ENCODE peak calls at places on chromosomes 12 and 14, in seven cellular contexts. D is adrenal gland, K is body of pancreas, Z is neural progenitor cell, F is endodermal cell, I is pancreas, G is colonic mucosa. L is an unnamed sample.

GRCh38 chr14:28902930-28903329 is 136.3 kb downstream of the FOXG1 start:
- DNase-seq in D (no peak), K (no peak), Z (no peak), F (no peak), I (no peak), G (no peak), L (no peak)

GRCh38 chr14:24632336-24632735 is 1.7 kb downstream of the GZMB start:
- DNase-seq in D (no peak), K (no peak), Z (no peak), F (no peak), I (no peak), G (no peak), L (no peak)

GRCh38 chr12:16349132-16349463 is 1.7 kb downstream of the MGST1 start:
- DNase-seq in D (peak), K (peak), Z (peak), F (peak), I (no peak), G (peak), L (peak)

GRCh38 chr14:30462358-30462757 is 96.6 kb upstream of the G2E3 start:
- DNase-seq in D (no peak), K (no peak), Z (no peak), F (no peak), I (no peak), G (no peak), L (no peak)

GRCh38 chr12:124371970-124372555 is 77.2 kb downstream of the RFLNA start:
- DNase-seq in D (no peak), K (no peak), Z (no peak), F (peak), I (no peak), G (no peak), L (no peak)

GRCh38 chr12:115817399-115817798 is 460.1 kb downstream of the MED13L start:
- DNase-seq in D (peak), K (no peak), Z (no peak), F (no peak), I (no peak), G (no peak), L (no peak)

GRCh38 chr12:101501410-101502045 is 26.4 kb downstream of the SPIC start:
- DNase-seq in D (no peak), K (peak), Z (no peak), F (no peak), I (no peak), G (peak), L (no peak)

GRCh38 chr14:92888896-92889295 is 34.1 kb upstream of the CHGA start:
- DNase-seq in D (no peak), K (no peak), Z (no peak), F (no peak), I (no peak), G (no peak), L (no peak)

GRCh38 chr14:39140170-39140569 is 26.0 kb downstream of the GEMIN2 start:
- DNase-seq in D (no peak), K (no peak), Z (no peak), F (peak), I (no peak), G (no peak), L (no peak)

GRCh38 chr12:51973560-51973959 is 22.1 kb downstream of the ACVR1B start:
- DNase-seq in D (peak), K (no peak), Z (no peak), F (no peak), I (no peak), G (no peak), L (no peak)

GRCh38 chr14:84657866-84658385 is 872.0 kb upstream of the FLRT2 start:
- DNase-seq in D (no peak), K (no peak), Z (no peak), F (no peak), I (no peak), G (no peak), L (no peak)

GRCh38 chr14:36519431-36520321 is at the start of gene NKX2-1:
- DNase-seq in D (no peak), K (no peak), Z (peak), F (peak), I (peak), G (no peak), L (no peak)

GRCh38 chr14:63752449-63753169 is 24.7 kb upstream of the SGPP1 start:
- DNase-seq in D (no peak), K (peak), Z (no peak), F (no peak), I (no peak), G (peak), L (no peak)

GRCh38 chr14:104394606-104394910 is 185.0 kb upstream of the C14orf180 start:
- DNase-seq in D (no peak), K (no peak), Z (no peak), F (no peak), I (peak), G (peak), L (no peak)

GRCh38 chr12:132273992-132274334 is 55.4 kb downstream of the GALNT9 start:
- DNase-seq in D (no peak), K (no peak), Z (no peak), F (no peak), I (no peak), G (no peak), L (no peak)

GRCh38 chr14:102819176-102819628 is 42.0 kb downstream of the TRAF3 start:
- DNase-seq in D (no peak), K (peak), Z (no peak), F (no peak), I (no peak), G (peak), L (peak)

GRCh38 chr14:76773188-76773885 is 12.1 kb downstream of the VASH1 start:
- DNase-seq in D (peak), K (peak), Z (no peak), F (peak), I (no peak), G (peak), L (peak)

GRCh38 chr12:45281994-45282393 is 66.1 kb downstream of the ANO6 start:
- DNase-seq in D (no peak), K (no peak), Z (no peak), F (no peak), I (no peak), G (no peak), L (no peak)

GRCh38 chr12:45282411-45282810 is 66.5 kb downstream of the ANO6 start:
- DNase-seq in D (no peak), K (no peak), Z (no peak), F (no peak), I (no peak), G (peak), L (peak)

GRCh38 chr12:45278447-45278846 is 62.6 kb downstream of the ANO6 start:
- DNase-seq in D (no peak), K (no peak), Z (no peak), F (no peak), I (no peak), G (no peak), L (no peak)

GRCh38 chr12:45276154-45276553 is 60.3 kb downstream of the ANO6 start:
- DNase-seq in D (no peak), K (no peak), Z (no peak), F (no peak), I (no peak), G (no peak), L (no peak)

DNA sequence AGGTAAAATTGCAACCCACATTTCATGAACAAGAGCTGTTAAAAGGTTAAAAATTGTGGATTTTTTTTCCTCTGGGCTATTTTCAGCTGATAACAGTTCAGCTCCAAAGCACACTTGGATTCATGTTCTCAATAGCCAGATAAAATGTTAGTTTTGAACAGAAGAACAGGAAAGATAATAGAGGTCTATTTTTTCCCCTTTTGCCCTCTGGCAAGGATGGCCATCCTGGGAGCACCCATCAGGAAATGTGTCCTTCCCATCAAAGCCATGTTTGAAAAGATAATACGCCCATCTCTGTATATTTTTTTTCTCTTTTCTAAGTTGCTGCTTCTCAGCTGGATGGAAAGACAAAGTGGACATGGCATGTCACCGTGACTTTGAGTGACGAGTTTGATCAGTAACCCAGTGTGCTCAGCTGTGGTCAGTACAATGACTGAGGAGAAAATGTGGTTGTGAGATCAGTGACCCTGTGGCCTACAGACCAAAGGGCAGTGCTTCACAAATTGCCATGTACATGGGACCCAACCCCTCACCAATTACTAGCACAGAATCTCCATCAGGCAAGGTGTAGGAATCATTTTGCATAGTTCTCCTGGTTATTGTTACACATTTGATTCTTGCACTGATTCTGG is 64.1 kb downstream of the ANO6 start:
- DNase-seq in D (no peak), K (no peak), Z (no peak), F (no peak), I (no peak), G (no peak), L (no peak)
- H3K4me3 ChIP-seq in D (no peak), K (no peak), Z (no peak), F (no peak), I (no peak), G (no peak), L (no peak)

GRCh38 chr14:89372156-89372555 is 44.9 kb downstream of the FOXN3 start:
- DNase-seq in D (no peak), K (no peak), Z (no peak), F (no peak), I (no peak), G (no peak), L (no peak)
- H3K27ac ChIP-seq in D (no peak), K (no peak), Z (no peak), F (no peak), I (no peak), G (no peak), L (no peak)

GRCh38 chr12:10159280-10159679 is 12.7 kb downstream of the OLR1 start:
- DNase-seq in D (no peak), K (no peak), Z (no peak), F (no peak), I (no peak), G (no peak), L (no peak)
- H3K4me3 ChIP-seq in D (no peak), K (no peak), Z (no peak), F (no peak), I (no peak), G (no peak), L (no peak)

GRCh38 chr14:88824314-88825077 is at the start of gene TTC8:
- DNase-seq in D (peak), K (peak), Z (peak), F (peak), I (peak), G (peak), L (peak)
- H3K27ac ChIP-seq in D (peak), K (peak), Z (peak), F (peak), I (peak), G (peak), L (peak)

GRCh38 chr12:56224102-56224701 is at the start of gene NABP2:
- DNase-seq in D (peak), K (peak), Z (peak), F (peak), I (peak), G (peak), L (peak)

GRCh38 chr12:56221757-56222530 is at the start of gene RNF41:
- DNase-seq in D (peak), K (peak), Z (peak), F (peak), I (peak), G (peak), L (peak)

GRCh38 chr12:56221233-56221756 is 427 bp downstream of the RNF41 start:
- DNase-seq in D (peak), K (peak), Z (peak), F (peak), I (no peak), G (peak), L (peak)

GRCh38 chr12:56223571-56224101 is 506 bp upstream of the NABP2 start:
- DNase-seq in D (no peak), K (no peak), Z (no peak), F (no peak), I (no peak), G (no peak), L (no peak)

DNA sequence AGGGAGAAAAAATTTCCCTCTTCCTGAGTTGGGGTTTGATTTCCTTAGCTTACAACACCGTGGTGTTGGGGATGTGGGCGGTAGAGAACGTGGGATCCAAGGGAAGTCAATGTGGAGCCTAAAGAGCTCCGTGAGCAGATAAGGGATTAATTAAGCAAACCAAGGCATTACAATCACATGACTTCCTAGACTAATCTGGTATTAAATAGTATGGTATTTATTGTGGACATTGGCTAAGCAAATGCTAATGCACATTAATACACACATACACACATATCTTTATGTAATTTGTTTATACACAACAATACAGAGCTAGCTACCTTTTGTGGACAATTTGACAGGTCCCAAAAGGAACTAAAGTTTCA is 791 bp upstream of the RNF41 start:
- DNase-seq in D (no peak), K (no peak), Z (no peak), F (no peak), I (no peak), G (no peak), L (no peak)
- H3K4me3 ChIP-seq in D (no peak), K (peak), Z (peak), F (peak), I (peak), G (peak), L (peak)

GRCh38 chr12:19895609-19896008 is 456.3 kb downstream of the AEBP2 start:
- DNase-seq in D (no peak), K (no peak), Z (no peak), F (no peak), I (no peak), G (no peak), L (no peak)

GRCh38 chr12:19896534-19896933 is 457.2 kb downstream of the AEBP2 start:
- DNase-seq in D (no peak), K (no peak), Z (no peak), F (no peak), I (no peak), G (no peak), L (no peak)

GRCh38 chr12:19894049-19894448 is 454.8 kb downstream of the AEBP2 start:
- DNase-seq in D (no peak), K (no peak), Z (no peak), F (no peak), I (no peak), G (no peak), L (no peak)

GRCh38 chr12:19894803-19895202 is 455.5 kb downstream of the AEBP2 start:
- DNase-seq in D (no peak), K (no peak), Z (no peak), F (no peak), I (no peak), G (no peak), L (no peak)

DNA sequence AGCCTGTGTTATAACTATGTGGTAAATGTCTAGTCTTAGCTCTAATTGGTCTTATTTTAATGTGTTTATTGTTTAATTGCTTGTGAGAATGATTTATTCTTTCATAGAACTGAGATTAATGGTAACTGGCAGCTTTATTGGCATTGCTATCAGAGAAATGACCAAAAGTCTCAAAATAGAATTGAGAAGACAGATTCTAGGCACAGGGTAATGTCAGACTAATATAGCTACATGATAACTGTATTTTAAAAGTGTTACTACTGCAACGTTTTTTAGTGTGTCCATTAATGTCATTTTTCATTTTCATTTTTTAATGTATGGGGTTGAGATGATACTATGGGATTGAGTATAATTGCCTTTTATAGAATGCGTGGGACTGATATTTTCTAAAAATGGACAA is 458.7 kb downstream of the AEBP2 start:
- DNase-seq in D (no peak), K (no peak), Z (no peak), F (no peak), I (no peak), G (no peak), L (no peak)
- H3K27ac ChIP-seq in D (no peak), K (no peak), Z (no peak), F (no peak), I (no peak), G (no peak), L (no peak)

GRCh38 chr12:121535150-121536057 is 45.4 kb downstream of the KDM2B start:
- DNase-seq in D (no peak), K (no peak), Z (no peak), F (no peak), I (no peak), G (peak), L (peak)
- H3K4me3 ChIP-seq in D (no peak), K (no peak), Z (peak), F (no peak), I (no peak), G (peak), L (peak)

GRCh38 chr14:57610631-57611030 is 117.0 kb upstream of the CCDC198 start:
- DNase-seq in D (no peak), K (no peak), Z (no peak), F (no peak), I (no peak), G (no peak), L (no peak)

GRCh38 chr14:57611555-57612075 is 118.0 kb upstream of the CCDC198 start:
- DNase-seq in D (no peak), K (no peak), Z (no peak), F (no peak), I (no peak), G (no peak), L (no peak)

GRCh38 chr14:57609313-57609712 is 115.7 kb upstream of the CCDC198 start:
- DNase-seq in D (no peak), K (no peak), Z (no peak), F (no peak), I (no peak), G (no peak), L (no peak)
- H3K27ac ChIP-seq in D (no peak), K (no peak), Z (no peak), F (no peak), I (no peak), G (no peak), L (no peak)